ENCODE peak calls at places on chromosome X, in six cellular contexts. One of them, this sample, is unnamed.

GRCh38 chrX:66012094-66012534 is 27.8 kb downstream of the VSIG4 start:
- DNase-seq in uterus: no peak
- DNase-seq in tibial artery: no peak
- DNase-seq in cardiac muscle cell: no peak
- DNase-seq in AG10803: no peak
- DNase-seq in cardiac fibroblast: no peak
- DNase-seq in this sample: peak

GRCh38 chrX:91434351-91435168 is at the start of gene PABPC5:
- DNase-seq in uterus: peak
- DNase-seq in tibial artery: peak
- DNase-seq in cardiac muscle cell: peak
- DNase-seq in AG10803: peak
- DNase-seq in cardiac fibroblast: peak
- DNase-seq in this sample: peak

GRCh38 chrX:31070057-31070468 is 1.8 kb downstream of the FTHL17 start:
- DNase-seq in uterus: no peak
- DNase-seq in tibial artery: no peak
- DNase-seq in cardiac muscle cell: no peak
- DNase-seq in AG10803: no peak
- DNase-seq in cardiac fibroblast: no peak
- DNase-seq in this sample: peak

GRCh38 chrX:99384594-99385374 is 1025.3 kb downstream of the PCDH19 start:
- DNase-seq in uterus: no peak
- DNase-seq in tibial artery: no peak
- DNase-seq in cardiac muscle cell: no peak
- DNase-seq in AG10803: no peak
- DNase-seq in cardiac fibroblast: no peak
- DNase-seq in this sample: no peak

GRCh38 chrX:130144509-130144908 is 21.1 kb downstream of the AIFM1 start:
- DNase-seq in uterus: no peak
- DNase-seq in tibial artery: no peak
- DNase-seq in cardiac muscle cell: peak
- DNase-seq in AG10803: peak
- DNase-seq in cardiac fibroblast: peak
- DNase-seq in this sample: peak

GRCh38 chrX:44042731-44043130 is 69.5 kb upstream of the NDP start:
- DNase-seq in uterus: peak
- DNase-seq in tibial artery: no peak
- DNase-seq in cardiac muscle cell: peak
- DNase-seq in AG10803: no peak
- DNase-seq in cardiac fibroblast: peak
- DNase-seq in this sample: peak

GRCh38 chrX:47707031-47707780 is 48.2 kb upstream of the UXT start:
- DNase-seq in uterus: no peak
- DNase-seq in tibial artery: no peak
- DNase-seq in cardiac muscle cell: peak
- DNase-seq in AG10803: peak
- DNase-seq in cardiac fibroblast: peak
- DNase-seq in this sample: no peak

GRCh38 chrX:105695451-105695850 is 126.9 kb upstream of the NRK start:
- DNase-seq in uterus: no peak
- DNase-seq in tibial artery: no peak
- DNase-seq in cardiac muscle cell: peak
- DNase-seq in AG10803: no peak
- DNase-seq in cardiac fibroblast: peak
- DNase-seq in this sample: peak

GRCh38 chrX:84709987-84710386 is 207.7 kb upstream of the HDX start:
- DNase-seq in uterus: no peak
- DNase-seq in tibial artery: no peak
- DNase-seq in cardiac muscle cell: no peak
- DNase-seq in AG10803: no peak
- DNase-seq in cardiac fibroblast: no peak
- DNase-seq in this sample: peak

GRCh38 chrX:141341341-141341740 is 99.0 kb upstream of the SPANXC start:
- DNase-seq in uterus: no peak
- DNase-seq in tibial artery: no peak
- DNase-seq in cardiac muscle cell: peak
- DNase-seq in AG10803: peak
- DNase-seq in cardiac fibroblast: peak
- DNase-seq in this sample: peak

GRCh38 chrX:47748576-47748975 is 88.1 kb upstream of the ZNF81 start:
- DNase-seq in uterus: no peak
- DNase-seq in tibial artery: no peak
- DNase-seq in cardiac muscle cell: peak
- DNase-seq in AG10803: peak
- DNase-seq in cardiac fibroblast: peak
- DNase-seq in this sample: peak

GRCh38 chrX:38649227-38649626 is 87.9 kb downstream of the TSPAN7 start:
- DNase-seq in uterus: no peak
- DNase-seq in tibial artery: no peak
- DNase-seq in cardiac muscle cell: no peak
- DNase-seq in AG10803: no peak
- DNase-seq in cardiac fibroblast: no peak
- DNase-seq in this sample: no peak

GRCh38 chrX:13597928-13598327 is 28.5 kb downstream of the EGFL6 start:
- DNase-seq in uterus: no peak
- DNase-seq in tibial artery: no peak
- DNase-seq in cardiac muscle cell: peak
- DNase-seq in AG10803: no peak
- DNase-seq in cardiac fibroblast: no peak
- DNase-seq in this sample: no peak

GRCh38 chrX:4708970-4709760 is 995.7 kb upstream of the PRKX start:
- DNase-seq in uterus: no peak
- DNase-seq in tibial artery: no peak
- DNase-seq in cardiac muscle cell: no peak
- DNase-seq in AG10803: no peak
- DNase-seq in cardiac fibroblast: no peak
- DNase-seq in this sample: peak

GRCh38 chrX:12139934-12140611 is 1.8 kb downstream of the FRMPD4 start:
- DNase-seq in uterus: no peak
- DNase-seq in tibial artery: no peak
- DNase-seq in cardiac muscle cell: peak
- DNase-seq in AG10803: peak
- DNase-seq in cardiac fibroblast: peak
- DNase-seq in this sample: peak

GRCh38 chrX:41781500-41781899 is 57.5 kb downstream of the GPR82 start:
- DNase-seq in uterus: no peak
- DNase-seq in tibial artery: no peak
- DNase-seq in cardiac muscle cell: peak
- DNase-seq in AG10803: peak
- DNase-seq in cardiac fibroblast: peak
- DNase-seq in this sample: peak

GRCh38 chrX:29992083-29992482 is 223.3 kb upstream of the MAGEB2 start:
- DNase-seq in uterus: no peak
- DNase-seq in tibial artery: no peak
- DNase-seq in cardiac muscle cell: no peak
- DNase-seq in AG10803: no peak
- DNase-seq in cardiac fibroblast: no peak
- DNase-seq in this sample: no peak

GRCh38 chrX:43065978-43066377 is 288.0 kb upstream of the PPP1R2C start:
- DNase-seq in uterus: no peak
- DNase-seq in tibial artery: no peak
- DNase-seq in cardiac muscle cell: peak
- DNase-seq in AG10803: no peak
- DNase-seq in cardiac fibroblast: no peak
- DNase-seq in this sample: no peak

GRCh38 chrX:48558270-48558669 is 16.0 kb upstream of the RBM3 start:
- DNase-seq in uterus: no peak
- DNase-seq in tibial artery: no peak
- DNase-seq in cardiac muscle cell: peak
- DNase-seq in AG10803: peak
- DNase-seq in cardiac fibroblast: peak
- DNase-seq in this sample: peak

GRCh38 chrX:13028871-13029336 is 15.5 kb downstream of the FAM9C start:
- DNase-seq in uterus: no peak
- DNase-seq in tibial artery: no peak
- DNase-seq in cardiac muscle cell: no peak
- DNase-seq in AG10803: no peak
- DNase-seq in cardiac fibroblast: peak
- DNase-seq in this sample: peak

GRCh38 chrX:149759824-149760223 is 14.0 kb upstream of the HSFX1 start:
- DNase-seq in uterus: no peak
- DNase-seq in tibial artery: no peak
- DNase-seq in cardiac muscle cell: no peak
- DNase-seq in AG10803: no peak
- DNase-seq in cardiac fibroblast: no peak
- DNase-seq in this sample: no peak

GRCh38 chrX:103276581-103277002 is at the start of gene TCEAL5:
- DNase-seq in uterus: peak
- DNase-seq in tibial artery: no peak
- DNase-seq in cardiac muscle cell: no peak
- DNase-seq in AG10803: no peak
- DNase-seq in cardiac fibroblast: no peak
- DNase-seq in this sample: no peak

GRCh38 chrX:44317196-44317595 is 26.3 kb downstream of the EFHC2 start:
- DNase-seq in uterus: no peak
- DNase-seq in tibial artery: no peak
- DNase-seq in cardiac muscle cell: no peak
- DNase-seq in AG10803: no peak
- DNase-seq in cardiac fibroblast: no peak
- DNase-seq in this sample: no peak

GRCh38 chrX:39903343-39903742 is 194.4 kb downstream of the BCOR start:
- DNase-seq in uterus: no peak
- DNase-seq in tibial artery: no peak
- DNase-seq in cardiac muscle cell: peak
- DNase-seq in AG10803: peak
- DNase-seq in cardiac fibroblast: peak
- DNase-seq in this sample: peak

GRCh38 chrX:2385224-2385623 is 115.6 kb downstream of the DHRSX start:
- DNase-seq in uterus: no peak
- DNase-seq in tibial artery: no peak
- DNase-seq in cardiac muscle cell: peak
- DNase-seq in AG10803: peak
- DNase-seq in cardiac fibroblast: peak
- DNase-seq in this sample: peak
- TF ChIP-seq CTCF in uterus: no peak
- TF ChIP-seq CTCF in tibial artery: no peak
- TF ChIP-seq CTCF in cardiac muscle cell: no peak
- TF ChIP-seq CTCF in AG10803: no peak
- TF ChIP-seq CTCF in cardiac fibroblast: no peak
- TF ChIP-seq CTCF in this sample: no peak

GRCh38 chrX:136192135-136192534 is 44.8 kb downstream of the FHL1 start:
- DNase-seq in uterus: no peak
- DNase-seq in tibial artery: no peak
- DNase-seq in cardiac muscle cell: no peak
- DNase-seq in AG10803: no peak
- DNase-seq in cardiac fibroblast: no peak
- DNase-seq in this sample: no peak

GRCh38 chrX:136193771-136194170 is 46.4 kb downstream of the FHL1 start:
- DNase-seq in uterus: no peak
- DNase-seq in tibial artery: no peak
- DNase-seq in cardiac muscle cell: no peak
- DNase-seq in AG10803: no peak
- DNase-seq in cardiac fibroblast: no peak
- DNase-seq in this sample: no peak

GRCh38 chrX:136191171-136191570 is 43.8 kb downstream of the FHL1 start:
- DNase-seq in uterus: no peak
- DNase-seq in tibial artery: no peak
- DNase-seq in cardiac muscle cell: no peak
- DNase-seq in AG10803: no peak
- DNase-seq in cardiac fibroblast: peak
- DNase-seq in this sample: no peak

GRCh38 chrX:136194546-136194945 is 47.2 kb downstream of the FHL1 start:
- DNase-seq in uterus: no peak
- DNase-seq in tibial artery: no peak
- DNase-seq in cardiac muscle cell: no peak
- DNase-seq in AG10803: no peak
- DNase-seq in cardiac fibroblast: no peak
- DNase-seq in this sample: no peak

DNA sequence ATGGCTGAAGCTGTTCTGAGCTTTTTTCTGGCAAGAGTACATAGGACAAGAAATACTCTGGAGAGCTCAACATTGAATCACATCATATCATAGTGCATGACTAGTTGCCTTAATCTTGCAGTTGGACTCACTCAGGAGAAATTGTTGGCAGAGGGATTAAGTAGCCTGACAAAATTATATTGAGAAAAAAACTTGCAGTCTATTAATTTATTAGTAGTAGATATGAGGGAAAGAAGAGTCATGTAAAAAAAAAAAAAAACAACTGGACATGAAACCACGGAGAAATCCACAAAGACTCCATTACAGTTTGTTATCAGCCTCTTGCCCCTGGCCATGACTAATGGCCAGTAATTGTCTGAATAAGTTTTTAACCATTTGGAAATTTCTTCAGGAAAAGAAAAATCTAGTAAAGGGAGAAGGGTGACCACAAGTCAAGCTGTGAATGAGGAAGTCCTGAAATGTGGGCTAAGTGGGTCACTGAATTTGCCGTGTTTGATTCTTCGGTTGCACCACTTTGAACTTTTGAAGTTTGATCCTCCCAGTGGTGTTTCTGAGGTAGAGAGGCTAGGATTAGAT is 45.6 kb downstream of the FHL1 start:
- DNase-seq in uterus: no peak
- DNase-seq in tibial artery: no peak
- DNase-seq in cardiac muscle cell: peak
- DNase-seq in AG10803: peak
- DNase-seq in cardiac fibroblast: peak
- DNase-seq in this sample: no peak
- H3K4me3 ChIP-seq in uterus: no peak
- H3K4me3 ChIP-seq in tibial artery: no peak
- H3K4me3 ChIP-seq in cardiac muscle cell: no peak
- H3K4me3 ChIP-seq in AG10803: no peak
- H3K4me3 ChIP-seq in cardiac fibroblast: no peak
- H3K4me3 ChIP-seq in this sample: no peak

GRCh38 chrX:88135735-88136134 is 611.3 kb upstream of the CPXCR1 start:
- DNase-seq in uterus: no peak
- DNase-seq in tibial artery: no peak
- DNase-seq in cardiac muscle cell: peak
- DNase-seq in AG10803: no peak
- DNase-seq in cardiac fibroblast: no peak
- DNase-seq in this sample: no peak
- TF ChIP-seq CTCF in uterus: no peak
- TF ChIP-seq CTCF in tibial artery: no peak
- TF ChIP-seq CTCF in cardiac muscle cell: no peak
- TF ChIP-seq CTCF in AG10803: no peak
- TF ChIP-seq CTCF in cardiac fibroblast: no peak
- TF ChIP-seq CTCF in this sample: no peak

GRCh38 chrX:153689654-153690465 is 2.1 kb downstream of the SLC6A8 start:
- DNase-seq in uterus: no peak
- DNase-seq in tibial artery: no peak
- DNase-seq in cardiac muscle cell: no peak
- DNase-seq in AG10803: no peak
- DNase-seq in cardiac fibroblast: peak
- DNase-seq in this sample: peak
- H3K4me3 ChIP-seq in uterus: no peak
- H3K4me3 ChIP-seq in tibial artery: peak
- H3K4me3 ChIP-seq in cardiac muscle cell: peak
- H3K4me3 ChIP-seq in AG10803: peak
- H3K4me3 ChIP-seq in cardiac fibroblast: peak
- H3K4me3 ChIP-seq in this sample: peak

DNA sequence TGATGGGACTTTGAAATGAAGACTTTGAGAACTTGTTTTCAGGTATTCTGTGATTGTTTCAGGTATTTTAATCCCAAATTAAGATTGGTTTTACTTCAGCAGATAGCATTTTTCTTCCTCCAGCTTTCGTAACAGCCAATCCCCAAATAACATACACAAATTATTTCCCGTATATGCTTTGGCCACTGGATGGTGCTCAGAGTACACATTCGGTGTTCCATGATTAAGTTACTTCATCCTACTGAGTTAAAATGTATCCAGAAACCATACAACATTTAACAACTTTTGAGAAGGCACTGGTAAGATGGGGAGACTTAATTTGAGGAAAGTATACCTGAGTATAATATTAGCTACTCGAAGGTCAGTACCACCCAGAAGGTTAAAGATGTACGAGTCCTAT is 233.4 kb upstream of the FAM47A start:
- DNase-seq in uterus: no peak
- DNase-seq in tibial artery: no peak
- DNase-seq in cardiac muscle cell: peak
- DNase-seq in AG10803: peak
- DNase-seq in cardiac fibroblast: peak
- DNase-seq in this sample: peak
- TF ChIP-seq CTCF in uterus: peak
- TF ChIP-seq CTCF in tibial artery: peak
- TF ChIP-seq CTCF in cardiac muscle cell: peak
- TF ChIP-seq CTCF in AG10803: peak
- TF ChIP-seq CTCF in cardiac fibroblast: peak
- TF ChIP-seq CTCF in this sample: peak